ENCODE peak calls at places on chromosomes 3 and 15, in eight cellular contexts. One of them, this sample, is unnamed.

GRCh38 chr3:95424296-95424695 is 1361.4 kb downstream of the NSUN3 start:
- DNase-seq in heart right ventricle: no peak
- DNase-seq in OCI-LY7: no peak
- DNase-seq in brain microvascular endothelial cell: no peak
- DNase-seq in HCT116: no peak
- DNase-seq in PC-3: no peak
- DNase-seq in epithelial cell of esophagus: no peak
- DNase-seq in GM12864: no peak
- DNase-seq in this sample: no peak

GRCh38 chr15:83283813-83284562 is 476 bp downstream of the BNC1 start:
- DNase-seq in OCI-LY7: no peak
- DNase-seq in PC-3: no peak
- DNase-seq in brain microvascular endothelial cell: no peak
- DNase-seq in HCT116: no peak
- DNase-seq in GM12864: no peak
- DNase-seq in heart right ventricle: no peak
- DNase-seq in epithelial cell of esophagus: peak; percentile 55
- DNase-seq in this sample: no peak

GRCh38 chr3:71926690-71927089 is 141.7 kb upstream of the PROK2 start:
- DNase-seq in PC-3: no peak
- DNase-seq in OCI-LY7: no peak
- DNase-seq in HCT116: no peak
- DNase-seq in epithelial cell of esophagus: no peak
- DNase-seq in GM12864: no peak
- DNase-seq in brain microvascular endothelial cell: no peak
- DNase-seq in heart right ventricle: no peak
- DNase-seq in this sample: no peak

GRCh38 chr3:127037021-127037400 is 54.1 kb downstream of the PLXNA1 start:
- DNase-seq in brain microvascular endothelial cell: no peak
- DNase-seq in PC-3: no peak
- DNase-seq in HCT116: no peak
- DNase-seq in GM12864: no peak
- DNase-seq in epithelial cell of esophagus: no peak
- DNase-seq in heart right ventricle: no peak
- DNase-seq in OCI-LY7: no peak
- DNase-seq in this sample: no peak

GRCh38 chr3:123086110-123086642 is 19.4 kb downstream of the PDIA5 start:
- DNase-seq in OCI-LY7: no peak
- DNase-seq in brain microvascular endothelial cell: no peak
- DNase-seq in HCT116: no peak
- DNase-seq in PC-3: peak; percentile 19
- DNase-seq in GM12864: no peak
- DNase-seq in heart right ventricle: no peak
- DNase-seq in epithelial cell of esophagus: no peak
- DNase-seq in this sample: no peak

GRCh38 chr3:29153811-29154210 is 127.1 kb upstream of the RBMS3 start:
- DNase-seq in heart right ventricle: no peak
- DNase-seq in PC-3: no peak
- DNase-seq in HCT116: no peak
- DNase-seq in epithelial cell of esophagus: no peak
- DNase-seq in brain microvascular endothelial cell: no peak
- DNase-seq in GM12864: no peak
- DNase-seq in OCI-LY7: no peak
- DNase-seq in this sample: no peak

GRCh38 chr3:73868688-73869315 is 244.1 kb upstream of the PDZRN3 start:
- DNase-seq in GM12864: no peak
- DNase-seq in PC-3: peak; percentile 49
- DNase-seq in heart right ventricle: peak; percentile 29
- DNase-seq in brain microvascular endothelial cell: peak; percentile 22
- DNase-seq in epithelial cell of esophagus: peak; percentile 48
- DNase-seq in OCI-LY7: no peak
- DNase-seq in HCT116: no peak
- DNase-seq in this sample: peak; percentile 24

GRCh38 chr3:126514161-126514560 is 3.4 kb downstream of the UROC1 start:
- DNase-seq in brain microvascular endothelial cell: no peak
- DNase-seq in HCT116: no peak
- DNase-seq in GM12864: no peak
- DNase-seq in epithelial cell of esophagus: no peak
- DNase-seq in OCI-LY7: no peak
- DNase-seq in PC-3: no peak
- DNase-seq in heart right ventricle: no peak
- DNase-seq in this sample: no peak

GRCh38 chr15:68654786-68655560 is 76.2 kb downstream of the CORO2B start:
- DNase-seq in brain microvascular endothelial cell: no peak
- DNase-seq in HCT116: no peak
- DNase-seq in epithelial cell of esophagus: no peak
- DNase-seq in PC-3: no peak
- DNase-seq in GM12864: no peak
- DNase-seq in OCI-LY7: no peak
- DNase-seq in heart right ventricle: no peak
- DNase-seq in this sample: no peak

DNA sequence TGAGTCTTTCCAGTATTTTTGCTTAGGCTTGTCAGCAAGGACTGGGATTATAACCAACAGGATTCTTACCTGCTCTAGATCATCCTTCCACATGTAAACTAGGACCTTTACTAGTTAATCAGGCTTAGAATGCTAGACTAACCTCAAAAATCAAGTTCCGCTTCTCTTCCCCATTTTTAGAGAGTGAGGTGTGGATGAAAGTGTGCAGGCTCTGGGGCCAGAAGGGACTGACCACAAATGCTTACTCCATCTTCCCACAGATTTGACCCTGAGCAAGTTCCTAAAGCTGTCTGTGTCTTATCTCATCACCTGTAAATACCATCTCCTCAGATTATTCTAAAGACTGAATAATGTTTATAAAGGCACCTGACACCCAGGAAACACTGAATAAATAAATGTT is 89.4 kb upstream of the IL12A start:
- DNase-seq in HCT116: no peak
- DNase-seq in OCI-LY7: no peak
- DNase-seq in epithelial cell of esophagus: no peak
- DNase-seq in PC-3: no peak
- DNase-seq in GM12864: no peak
- DNase-seq in heart right ventricle: no peak
- DNase-seq in brain microvascular endothelial cell: no peak
- DNase-seq in this sample: no peak
- TF ChIP-seq CTCF in HCT116: no peak
- TF ChIP-seq CTCF in OCI-LY7: no peak
- TF ChIP-seq CTCF in epithelial cell of esophagus: no peak
- TF ChIP-seq CTCF in PC-3: no peak
- TF ChIP-seq CTCF in GM12864: no peak
- TF ChIP-seq CTCF in heart right ventricle: no peak
- TF ChIP-seq CTCF in brain microvascular endothelial cell: no peak
- TF ChIP-seq CTCF in this sample: no peak

GRCh38 chr15:100308222-100309007 is 33.4 kb downstream of the ADAMTS17 start:
- DNase-seq in GM12864: no peak
- DNase-seq in epithelial cell of esophagus: peak; percentile 47
- DNase-seq in brain microvascular endothelial cell: no peak
- DNase-seq in HCT116: no peak
- DNase-seq in PC-3: no peak
- DNase-seq in OCI-LY7: no peak
- DNase-seq in heart right ventricle: peak; percentile 8
- DNase-seq in this sample: no peak
- H3K4me3 ChIP-seq in GM12864: no peak overlapping the region
- H3K4me3 ChIP-seq in epithelial cell of esophagus: no peak overlapping the region
- H3K4me3 ChIP-seq in brain microvascular endothelial cell: no peak overlapping the region
- H3K4me3 ChIP-seq in HCT116: no peak overlapping the region
- H3K4me3 ChIP-seq in PC-3: no peak overlapping the region
- H3K4me3 ChIP-seq in OCI-LY7: no peak overlapping the region
- H3K4me3 ChIP-seq in heart right ventricle: no peak overlapping the region
- H3K4me3 ChIP-seq in this sample: no peak overlapping the region

DNA sequence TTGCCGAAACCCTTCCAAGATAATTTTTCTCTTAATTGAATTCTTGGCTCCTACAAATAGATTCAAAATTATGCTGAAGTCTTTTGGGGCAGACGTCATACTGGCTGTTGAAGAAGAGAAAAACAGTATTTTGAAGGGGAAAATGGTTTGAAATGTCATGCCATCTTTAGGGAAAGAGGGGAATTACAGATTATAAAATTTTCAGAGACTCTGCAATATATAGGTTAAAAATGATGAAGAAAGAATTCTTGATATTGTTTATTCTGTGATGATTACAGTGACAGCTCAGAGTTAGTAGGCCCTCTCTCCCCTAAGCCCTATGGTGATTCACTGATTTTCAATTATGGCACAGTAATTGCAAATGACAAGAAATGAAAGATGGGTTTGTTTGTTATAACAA is 86.1 kb downstream of the CGNL1 start:
- DNase-seq in HCT116: no peak
- DNase-seq in brain microvascular endothelial cell: no peak
- DNase-seq in heart right ventricle: no peak
- DNase-seq in OCI-LY7: no peak
- DNase-seq in epithelial cell of esophagus: peak; percentile 50
- DNase-seq in PC-3: peak; percentile 81
- DNase-seq in GM12864: no peak
- DNase-seq in this sample: no peak
- TF ChIP-seq CTCF in HCT116: no peak
- TF ChIP-seq CTCF in brain microvascular endothelial cell: no peak
- TF ChIP-seq CTCF in heart right ventricle: peak; percentile 36
- TF ChIP-seq CTCF in OCI-LY7: peak; percentile 46
- TF ChIP-seq CTCF in epithelial cell of esophagus: no peak
- TF ChIP-seq CTCF in PC-3: peak; percentile 54
- TF ChIP-seq CTCF in GM12864: no peak
- TF ChIP-seq CTCF in this sample: no peak

GRCh38 chr3:7469866-7470265 is 609.0 kb downstream of the GRM7 start:
- DNase-seq in epithelial cell of esophagus: no peak
- DNase-seq in brain microvascular endothelial cell: no peak
- DNase-seq in HCT116: no peak
- DNase-seq in PC-3: no peak
- DNase-seq in OCI-LY7: no peak
- DNase-seq in GM12864: no peak
- DNase-seq in heart right ventricle: no peak
- DNase-seq in this sample: no peak
- H3K4me3 ChIP-seq in epithelial cell of esophagus: no peak overlapping the region
- H3K4me3 ChIP-seq in brain microvascular endothelial cell: no peak overlapping the region
- H3K4me3 ChIP-seq in HCT116: no peak overlapping the region
- H3K4me3 ChIP-seq in PC-3: no peak overlapping the region
- H3K4me3 ChIP-seq in OCI-LY7: no peak overlapping the region
- H3K4me3 ChIP-seq in GM12864: no peak overlapping the region
- H3K4me3 ChIP-seq in heart right ventricle: no peak overlapping the region
- H3K4me3 ChIP-seq in this sample: no peak overlapping the region

This sample was measured in HFF-Myc.